ENCODE peak calls at places on chromosomes 4 and X, in eight cellular contexts. N, F, P, K, U, J, H and C are unnamed samples.

GRCh38 chrX:148135738-148136137 is 154.6 kb downstream of the FMR1NB start:
- DNase-seq in N (no peak), F (no peak), P (peak), K (no peak), U (peak), J (no peak), H (peak), C (no peak)

GRCh38 chrX:100248894-100249493 is 161.1 kb downstream of the PCDH19 start:
- DNase-seq in N (no peak), F (no peak), P (no peak), K (no peak), U (no peak), J (no peak), H (no peak), C (no peak)

GRCh38 chr4:15936495-15936894 is 2.0 kb downstream of the FGFBP1 start:
- DNase-seq in N (peak), F (no peak), P (no peak), K (no peak), U (no peak), J (no peak), H (peak), C (no peak)

GRCh38 chr4:140662082-140662869 is 93.5 kb upstream of the UCP1 start:
- DNase-seq in N (no peak), F (no peak), P (peak), K (no peak), U (no peak), J (no peak), H (peak), C (no peak)

GRCh38 chr4:78040431-78040830 is 16.7 kb upstream of the FRAS1 start:
- DNase-seq in N (no peak), F (no peak), P (peak), K (no peak), U (no peak), J (no peak), H (no peak), C (no peak)

GRCh38 chr4:90841676-90842075 is 714.5 kb downstream of the CCSER1 start:
- DNase-seq in N (no peak), F (no peak), P (peak), K (no peak), U (no peak), J (no peak), H (no peak), C (no peak)

GRCh38 chr4:189279188-189279587 is 661.5 kb upstream of the FRG1 start:
- DNase-seq in N (no peak), F (no peak), P (no peak), K (no peak), U (peak), J (no peak), H (no peak), C (no peak)

GRCh38 chrX:19555683-19556082 is 40.4 kb upstream of the MAP3K15 start:
- DNase-seq in N (no peak), F (no peak), P (no peak), K (no peak), U (no peak), J (no peak), H (no peak), C (no peak)

GRCh38 chr4:79917246-79917645 is 155.8 kb downstream of the ANTXR2 start:
- DNase-seq in N (peak), F (peak), P (peak), K (no peak), U (peak), J (peak), H (peak), C (no peak)

GRCh38 chr4:174134361-174134760 is 149.1 kb downstream of the FBXO8 start:
- DNase-seq in N (no peak), F (no peak), P (no peak), K (no peak), U (no peak), J (no peak), H (no peak), C (no peak)

GRCh38 chrX:140713174-140713539 is 3.6 kb downstream of the LINC00632 start:
- DNase-seq in N (no peak), F (no peak), P (no peak), K (no peak), U (no peak), J (no peak), H (no peak), C (no peak)

GRCh38 chr4:146311238-146311970 is 97.1 kb downstream of the REELD1 start:
- DNase-seq in N (no peak), F (no peak), P (peak), K (no peak), U (no peak), J (no peak), H (no peak), C (no peak)

GRCh38 chr4:152516156-152516555 is 19.7 kb downstream of the FBXW7 start:
- DNase-seq in N (no peak), F (no peak), P (peak), K (no peak), U (peak), J (no peak), H (no peak), C (no peak)

GRCh38 chr4:186904104-186904503 is 180.4 kb upstream of the FAT1 start:
- DNase-seq in N (no peak), F (no peak), P (peak), K (no peak), U (peak), J (no peak), H (peak), C (no peak)

GRCh38 chr4:55554453-55555030 is 7.8 kb upstream of the CLOCK start:
- DNase-seq in N (no peak), F (no peak), P (peak), K (no peak), U (peak), J (peak), H (peak), C (no peak)

GRCh38 chrX:70096052-70096451 is 33.8 kb downstream of the OTUD6A start:
- DNase-seq in N (no peak), F (peak), P (no peak), K (no peak), U (peak), J (no peak), H (peak), C (no peak)

GRCh38 chr4:140851032-140851636 is 94.9 kb upstream of the TBC1D9 start:
- DNase-seq in N (peak), F (peak), P (peak), K (no peak), U (peak), J (peak), H (peak), C (peak)

GRCh38 chrX:18886344-18887161 is 97.4 kb downstream of the PHKA2 start:
- DNase-seq in N (peak), F (peak), P (peak), K (peak), U (peak), J (peak), H (no peak), C (peak)

GRCh38 chr4:14428125-14428524 is 574.2 kb upstream of the CPEB2 start:
- DNase-seq in N (no peak), F (no peak), P (no peak), K (no peak), U (peak), J (no peak), H (peak), C (no peak)

GRCh38 chrX:100645106-100645505 is 1.1 kb downstream of the SRPX2 start:
- DNase-seq in N (no peak), F (no peak), P (peak), K (no peak), U (no peak), J (no peak), H (no peak), C (no peak)

GRCh38 chrX:1325515-1326116 is 11.0 kb upstream of the IL3RA start:
- DNase-seq in N (no peak), F (no peak), P (no peak), K (no peak), U (no peak), J (no peak), H (no peak), C (no peak)

GRCh38 chrX:78945186-78945912 is at the start of gene P2RY10:
- DNase-seq in N (peak), F (no peak), P (no peak), K (no peak), U (no peak), J (peak), H (no peak), C (no peak)

GRCh38 chr4:168589154-168589553 is 92.3 kb downstream of the PALLD start:
- DNase-seq in N (no peak), F (peak), P (peak), K (no peak), U (peak), J (no peak), H (peak), C (no peak)

GRCh38 chr4:110510955-110511544 is 35.1 kb downstream of the ENPEP start:
- DNase-seq in N (no peak), F (no peak), P (peak), K (no peak), U (peak), J (peak), H (peak), C (no peak)

GRCh38 chr4:132818091-132818490 is 331.0 kb upstream of the PCDH10 start:
- DNase-seq in N (no peak), F (no peak), P (no peak), K (no peak), U (no peak), J (no peak), H (no peak), C (peak)

GRCh38 chrX:2958199-2958598 is 29.1 kb upstream of the ARSD start:
- DNase-seq in N (no peak), F (no peak), P (no peak), K (no peak), U (no peak), J (no peak), H (no peak), C (no peak)

GRCh38 chr4:114867291-114867690 is 246.1 kb downstream of the NDST4 start:
- DNase-seq in N (no peak), F (no peak), P (no peak), K (no peak), U (no peak), J (no peak), H (no peak), C (no peak)

DNA sequence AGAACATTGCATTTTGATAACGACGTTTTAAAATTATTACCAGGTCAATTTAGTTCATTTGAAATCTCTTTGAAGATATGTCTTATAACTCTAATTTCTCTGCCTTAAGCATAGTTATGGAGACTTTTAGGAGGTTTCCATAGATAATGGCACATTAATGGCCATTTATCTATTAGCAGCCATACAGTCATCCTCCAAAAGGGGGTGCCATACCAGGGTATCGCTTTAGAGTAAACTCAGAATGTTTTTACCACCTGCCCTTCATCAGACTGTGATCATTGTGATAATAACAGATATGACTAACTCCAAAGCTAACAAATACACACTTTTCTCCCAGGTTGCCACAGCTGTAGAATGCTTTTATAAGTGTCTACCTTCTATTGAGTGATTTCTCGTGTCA is 461.5 kb downstream of the FSTL5 start:
- DNase-seq in N (no peak), F (no peak), P (no peak), K (no peak), U (no peak), J (no peak), H (no peak), C (no peak)
- TF ChIP-seq CTCF in N (no peak), F (no peak), P (no peak), K (no peak), U (no peak), J (peak), H (no peak), C (peak)

DNA sequence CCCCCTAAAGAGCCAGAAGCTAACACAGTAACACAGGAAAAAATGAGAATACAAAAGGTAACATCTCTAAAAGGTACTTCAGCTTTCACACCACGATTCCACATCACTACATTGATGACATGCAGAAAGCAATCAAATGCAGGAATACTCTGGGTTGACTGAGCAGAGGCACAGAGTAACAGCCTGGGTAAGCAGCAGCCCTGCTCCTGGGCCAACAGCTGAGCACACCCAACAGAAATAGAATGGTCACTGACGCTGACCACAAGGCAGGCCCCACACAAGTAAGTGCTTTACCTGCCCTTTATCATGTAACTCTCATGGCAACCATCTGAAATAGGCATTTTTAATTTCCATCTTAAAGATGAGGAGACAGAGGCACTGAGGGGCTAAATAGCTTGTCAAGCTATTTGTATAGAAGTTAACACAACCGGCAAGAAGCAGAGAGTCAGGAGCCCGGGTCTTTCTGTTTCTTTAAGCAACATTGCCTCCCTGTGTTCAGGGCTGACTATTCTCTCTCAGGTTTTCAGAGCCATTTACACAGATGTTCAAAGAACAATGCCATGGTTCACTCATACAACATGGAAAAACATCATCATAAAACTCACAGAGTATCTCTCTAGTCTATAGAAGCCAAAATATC is 168.9 kb downstream of the ZNF674 start:
- DNase-seq in N (peak), F (peak), P (peak), K (no peak), U (peak), J (peak), H (peak), C (no peak)
- TF ChIP-seq CTCF in N (peak), F (peak), P (peak), K (no peak), U (peak), J (peak), H (no peak), C (peak)

DNA sequence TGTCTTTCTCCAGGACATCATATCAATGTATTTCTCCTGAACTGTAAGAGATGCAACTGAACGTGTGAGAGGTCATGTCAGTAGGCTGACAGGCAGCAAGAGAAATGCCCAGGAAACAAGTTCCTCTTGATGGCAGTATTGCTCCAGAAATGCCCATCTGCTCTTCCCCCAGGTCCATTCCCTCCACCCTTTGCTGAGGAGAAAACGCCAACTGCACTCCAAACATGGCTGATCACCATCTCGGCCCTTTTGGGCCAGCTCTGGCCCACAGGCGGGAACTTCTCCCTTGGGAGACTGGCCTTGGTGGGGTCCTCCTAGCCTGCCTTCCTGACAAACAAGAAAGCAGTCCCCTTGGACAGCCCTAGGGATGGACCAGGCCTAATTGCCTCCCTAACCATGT is 276.5 kb upstream of the AGTR2 start:
- DNase-seq in N (peak), F (no peak), P (peak), K (peak), U (peak), J (peak), H (no peak), C (no peak)
- TF ChIP-seq CTCF in N (no peak), F (no peak), P (no peak), K (no peak), U (peak), J (peak), H (no peak), C (peak)

GRCh38 chrX:104482757-104483156 is 83.2 kb upstream of the IL1RAPL2 start:
- DNase-seq in N (no peak), F (no peak), P (no peak), K (no peak), U (peak), J (no peak), H (no peak), C (no peak)
- TF ChIP-seq CTCF in N (no peak), F (no peak), P (peak), K (no peak), U (peak), J (no peak), H (no peak), C (peak)

DNA sequence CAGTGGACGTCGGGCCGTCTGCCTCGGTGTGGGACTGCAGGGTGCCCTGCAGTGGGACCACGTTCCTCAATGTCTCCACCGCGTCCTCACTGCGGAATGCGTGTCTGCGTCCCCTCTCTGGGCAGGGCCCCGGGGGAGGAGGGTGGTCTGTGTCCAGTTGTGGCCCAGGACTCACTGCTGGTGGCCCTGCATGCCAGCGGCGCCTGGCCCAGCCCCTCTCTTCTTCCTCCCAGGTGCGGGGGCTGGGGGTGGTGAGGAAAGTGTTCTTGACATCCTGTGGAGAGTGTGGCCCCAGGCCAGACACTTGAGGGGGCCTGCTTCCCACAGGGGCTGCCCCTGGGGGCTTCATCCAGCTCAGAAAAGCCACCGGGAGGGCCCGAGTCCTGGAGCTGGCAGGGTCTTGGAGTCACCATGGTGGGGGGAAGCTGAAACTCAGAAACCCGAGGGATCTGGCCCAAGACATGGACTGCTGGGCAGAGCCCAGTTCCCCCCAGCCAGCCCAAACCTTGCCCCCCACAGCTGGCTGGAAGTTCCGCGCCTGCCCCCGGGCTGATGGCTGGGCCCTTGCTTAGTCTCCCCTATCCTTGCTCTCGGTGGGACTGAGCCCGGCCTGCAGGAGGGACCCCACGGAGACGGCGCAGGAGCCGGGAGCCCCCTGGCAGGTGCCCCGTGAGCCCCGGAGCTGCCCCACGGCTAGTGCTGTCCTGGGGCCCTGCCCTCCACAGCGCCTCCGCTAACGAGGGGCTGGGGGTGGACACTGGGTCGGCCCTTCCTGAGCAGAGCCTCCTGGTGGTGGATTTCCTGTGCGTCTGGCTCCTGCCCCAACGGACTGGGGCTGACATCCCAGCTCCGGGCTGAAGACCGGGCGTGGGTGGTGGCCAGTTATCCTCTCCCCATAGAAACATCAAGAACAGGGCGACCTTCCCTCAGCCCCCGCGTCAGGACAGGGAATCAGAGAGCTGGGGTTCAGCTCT is 2.9 kb downstream of the DOK7 start:
- DNase-seq in N (no peak), F (no peak), P (no peak), K (no peak), U (peak), J (no peak), H (no peak), C (no peak)
- TF ChIP-seq CTCF in N (no peak), F (no peak), P (peak), K (no peak), U (peak), J (no peak), H (no peak), C (peak)

GRCh38 chrX:152108527-152108926 is 29.9 kb downstream of the MAGEA10 start:
- DNase-seq in N (no peak), F (no peak), P (no peak), K (no peak), U (no peak), J (no peak), H (no peak), C (no peak)
- TF ChIP-seq CTCF in N (no peak), F (no peak), P (no peak), K (no peak), U (no peak), J (no peak), H (no peak), C (no peak)

GRCh38 chr4:134762053-134762452 is 560.5 kb upstream of the PABPC4L start:
- DNase-seq in N (no peak), F (no peak), P (no peak), K (no peak), U (no peak), J (no peak), H (no peak), C (no peak)
- TF ChIP-seq CTCF in N (no peak), F (no peak), P (no peak), K (no peak), U (no peak), J (peak), H (no peak), C (peak)

DNA sequence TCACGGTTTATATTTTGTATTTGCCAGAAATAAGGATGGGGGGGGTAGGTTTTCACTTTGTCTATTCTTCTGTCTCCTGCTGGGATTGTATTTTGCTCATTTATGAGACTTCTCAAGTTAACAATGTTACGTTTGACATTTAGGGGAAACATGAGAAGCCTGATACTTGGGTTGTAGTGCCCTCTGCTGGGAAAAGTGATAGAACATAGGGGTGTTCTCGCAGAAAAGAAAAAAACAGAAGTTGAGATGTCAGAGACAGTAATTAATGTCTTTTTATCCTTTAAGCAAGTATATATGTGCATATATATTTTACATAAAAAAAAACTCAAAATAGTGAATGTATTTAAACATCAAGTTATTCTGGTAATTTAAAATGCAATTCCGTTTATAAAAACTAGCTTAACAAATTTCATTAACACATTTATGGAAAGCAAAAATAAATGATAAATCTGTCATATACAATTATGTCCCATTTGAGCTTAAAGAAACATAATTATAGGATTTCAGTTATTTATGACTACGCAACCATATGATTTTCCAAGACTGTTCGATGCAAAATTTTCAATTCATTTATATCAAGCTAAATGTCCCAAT is 46.0 kb upstream of the TMPRSS11F start:
- DNase-seq in N (no peak), F (peak), P (peak), K (no peak), U (peak), J (peak), H (peak), C (peak)
- TF ChIP-seq CTCF in N (peak), F (peak), P (peak), K (peak), U (peak), J (peak), H (peak), C (peak)

GRCh38 chr4:41844327-41844726 is 90.9 kb upstream of the TMEM33 start:
- DNase-seq in N (no peak), F (no peak), P (no peak), K (no peak), U (no peak), J (no peak), H (no peak), C (no peak)
- TF ChIP-seq CTCF in N (no peak), F (no peak), P (no peak), K (no peak), U (no peak), J (no peak), H (no peak), C (no peak)